ENCODE peak calls at places on chromosomes 12 and 14, in four cellular contexts. Q, P, D and M are unnamed samples.

GRCh38 chr12:12334710-12335040 is 15.4 kb downstream of the MANSC1 start:
- DNase-seq in Q (no peak), P (no peak), D (no peak), M (no peak)

GRCh38 chr12:91926810-91927209 is 218.8 kb downstream of the BTG1 start:
- DNase-seq in Q (peak; percentile 40), P (peak; percentile 76), D (no peak), M (peak; percentile 8)

GRCh38 chr12:46554461-46554860 is 181.9 kb upstream of the SLC38A2 start:
- DNase-seq in D (no peak), Q (no peak), P (no peak), M (no peak)

GRCh38 chr14:99936738-99937474 is 128.3 kb upstream of the EVL start:
- DNase-seq in D (no peak), Q (no peak), P (no peak), M (no peak)

GRCh38 chr12:105852958-105853357 is 285.8 kb downstream of the NUAK1 start:
- DNase-seq in P (no peak), D (no peak), Q (no peak), M (no peak)

GRCh38 chr14:37991027-37991426 is 216.7 kb upstream of the SSTR1 start:
- DNase-seq in P (no peak), Q (no peak), D (no peak), M (no peak)

GRCh38 chr12:40598073-40598472 is 94.2 kb upstream of the CNTN1 start:
- DNase-seq in D (no peak), Q (no peak), P (no peak), M (no peak)

GRCh38 chr12:49903700-49904423 is at the start of gene FAIM2:
- DNase-seq in Q (no peak), D (peak; percentile 60), P (peak; percentile 84), M (peak; percentile 79)

GRCh38 chr14:92938235-92938875 is 15.4 kb downstream of the CHGA start:
- DNase-seq in Q (no peak), D (no peak), P (no peak), M (no peak)

GRCh38 chr14:76918176-76918750 is 92.1 kb downstream of the LRRC74A start:
- DNase-seq in Q (no peak), D (peak; percentile 73), P (peak; percentile 94), M (peak; percentile 75)

GRCh38 chr14:67564236-67564635 is 31.1 kb downstream of the PLEKHH1 start:
- DNase-seq in Q (no peak), D (no peak), P (no peak), M (no peak)

GRCh38 chr12:12983420-12984035 is 16.5 kb downstream of the HEBP1 start:
- DNase-seq in Q (peak; percentile 61), P (peak; percentile 73), D (no peak), M (peak; percentile 58)

GRCh38 chr14:71623939-71624338 is 308.3 kb upstream of the RGS6 start:
- DNase-seq in P (no peak), Q (no peak), D (no peak), M (no peak)

GRCh38 chr14:53946404-53947400 is 9.9 kb downstream of the BMP4 start:
- DNase-seq in Q (no peak), D (no peak), P (no peak), M (peak; percentile 65)

GRCh38 chr12:62466596-62467411 is at the start of gene MON2:
- DNase-seq in P (peak; percentile 77), Q (peak; percentile 89), D (peak; percentile 93), M (peak; percentile 95)

GRCh38 chr12:129911437-129912049 is 7.7 kb upstream of the TMEM132D start:
- DNase-seq in D (peak; percentile 57), P (no peak), Q (peak; percentile 43), M (peak; percentile 84)

GRCh38 chr14:21486640-21487087 is 9.7 kb downstream of the TOX4 start:
- DNase-seq in Q (no peak), P (peak; percentile 48), D (no peak), M (no peak)

GRCh38 chr12:23502259-23502658 is 447.2 kb downstream of the SOX5 start:
- DNase-seq in Q (no peak), P (no peak), D (no peak), M (no peak)

GRCh38 chr12:70615177-70615576 is 22.1 kb downstream of the PTPRB start:
- DNase-seq in D (no peak), Q (no peak), P (no peak), M (no peak)

GRCh38 chr12:67943295-67943892 is 45.9 kb upstream of the IFNG-AS1 start:
- DNase-seq in D (no peak), Q (peak; percentile 51), P (peak; percentile 82), M (peak; percentile 85)

GRCh38 chr12:52207895-52208294 is 16.1 kb upstream of the KRT80 start:
- DNase-seq in D (peak; percentile 67), Q (no peak), P (peak; percentile 36), M (no peak)

GRCh38 chr14:76964695-76965094 is 63.8 kb downstream of the IRF2BPL start:
- DNase-seq in P (no peak), D (no peak), Q (no peak), M (no peak)

GRCh38 chr12:56995201-56995929 is 11.0 kb downstream of the ZBTB39 start:
- DNase-seq in Q (no peak), D (no peak), P (no peak), M (no peak)

GRCh38 chr14:61749867-61750266 is 12.4 kb upstream of the SNAPC1 start:
- DNase-seq in D (no peak), Q (peak; percentile 48), P (peak; percentile 13), M (peak; percentile 34)

DNA sequence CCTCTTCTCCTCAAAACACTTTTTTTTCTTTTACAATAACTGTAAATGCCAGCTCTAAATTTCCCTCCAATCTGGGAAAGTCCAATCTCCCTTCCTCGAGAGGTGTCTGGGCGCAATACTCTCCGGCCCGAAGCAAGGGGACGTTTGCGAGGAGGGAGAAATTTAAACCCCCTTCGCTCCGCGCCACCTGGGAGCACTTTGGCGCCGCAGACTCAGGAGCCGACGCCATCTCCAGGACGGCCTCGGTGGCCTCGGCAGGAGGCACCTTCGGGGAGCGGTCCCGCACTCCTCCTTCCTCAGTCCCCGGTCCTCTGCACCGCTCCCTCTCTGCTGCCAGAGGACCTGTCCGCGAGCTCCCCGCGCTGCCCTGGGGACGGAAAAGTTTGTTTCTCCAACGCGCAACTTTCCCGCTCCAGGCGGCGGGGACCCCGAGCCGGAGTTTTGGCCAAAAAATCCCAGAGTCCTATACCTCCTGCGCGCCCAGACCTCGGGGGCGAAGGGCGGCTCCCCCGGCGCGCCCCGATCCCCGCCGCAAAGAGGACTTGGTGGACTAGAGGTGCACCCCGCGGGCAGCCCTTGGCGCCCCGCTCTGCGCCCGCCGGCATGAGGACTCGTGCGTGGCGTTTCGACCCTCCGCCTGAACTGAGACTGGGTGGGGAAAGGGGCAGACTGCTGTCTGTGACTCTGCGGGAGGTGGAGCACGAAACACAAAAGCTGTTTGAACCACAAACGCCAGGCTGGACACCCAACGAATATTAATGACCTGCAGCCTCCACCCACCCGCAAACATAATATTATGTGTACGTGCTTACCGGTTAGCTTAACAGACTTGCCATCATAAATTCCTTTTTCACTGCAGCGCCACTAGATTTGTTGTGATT is 95.1 kb upstream of the HMGA2 start:
- DNase-seq in D (no peak), P (no peak), Q (no peak), M (peak; percentile 43)
- H3K4me3 ChIP-seq in D (no peak overlapping the region), P (peak overlapping the region; percentile 48), Q (no peak overlapping the region), M (peak overlapping the region; percentile 48)

DNA sequence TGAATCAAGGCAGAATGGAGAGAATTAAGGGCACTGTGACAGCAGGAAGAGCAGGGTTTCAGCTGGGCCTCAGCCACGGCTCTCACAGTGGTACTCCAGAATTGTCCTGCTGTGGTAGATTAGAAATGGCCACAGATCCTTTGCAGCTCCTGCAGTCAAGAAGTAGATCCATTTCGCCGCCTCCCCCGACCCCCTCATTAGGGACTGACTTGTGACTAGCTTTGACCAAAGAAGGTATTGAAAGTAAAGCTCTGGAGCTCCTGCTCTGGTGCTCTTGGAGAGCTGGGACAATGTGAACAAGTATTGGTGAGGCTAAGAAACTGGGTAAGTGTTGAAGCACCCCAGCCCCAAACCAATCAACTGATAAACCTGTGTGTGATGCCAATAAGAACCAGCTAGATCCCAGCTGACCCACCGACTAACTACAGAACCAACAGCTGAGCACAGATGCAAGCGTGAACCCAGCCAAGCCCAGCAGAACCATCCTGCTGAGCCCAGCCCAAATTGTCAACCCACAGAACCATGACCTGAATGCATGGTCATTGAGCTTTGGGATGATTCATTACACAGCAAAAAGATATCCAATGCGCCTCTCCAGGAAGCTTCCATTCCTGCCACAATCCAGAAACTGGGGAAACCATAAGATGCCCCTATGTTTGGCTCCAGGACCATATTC is 50.7 kb downstream of the JAG2 start:
- DNase-seq in Q (no peak), P (no peak), D (no peak), M (no peak)
- H3K27ac ChIP-seq in Q (no peak overlapping the region), P (no peak overlapping the region), D (no peak overlapping the region), M (peak overlapping the region; percentile 9)

GRCh38 chr14:89504084-89504483 is 87.1 kb upstream of the FOXN3 start:
- DNase-seq in D (no peak), P (peak; percentile 37), Q (no peak), M (no peak)
- TF ChIP-seq CTCF in D (no peak), P (no peak), Q (no peak), M (no peak)

GRCh38 chr14:22598099-22598895 is at the start of gene ABHD4:
- DNase-seq in P (peak; percentile 68), Q (peak; percentile 78), D (peak; percentile 90), M (peak; percentile 91)
- H3K4me3 ChIP-seq in P (peak within 1 kb of the TSS; percentile 86), Q (peak within 1 kb of the TSS; percentile 84), D (peak within 1 kb of the TSS; percentile 89), M (peak within 1 kb of the TSS; percentile 55)

GRCh38 chr12:124480469-124481256 is 86.7 kb downstream of the NCOR2 start:
- DNase-seq in Q (peak; percentile 28), P (peak; percentile 72), D (no peak), M (peak; percentile 38)

GRCh38 chr12:124477109-124477915 is 90.1 kb downstream of the NCOR2 start:
- DNase-seq in P (no peak), D (no peak), Q (no peak), M (no peak)

GRCh38 chr12:124479680-124480468 is 87.5 kb downstream of the NCOR2 start:
- DNase-seq in D (no peak), Q (no peak), P (no peak), M (no peak)

GRCh38 chr12:124478416-124478815 is 89.0 kb downstream of the NCOR2 start:
- DNase-seq in D (no peak), P (no peak), Q (no peak), M (no peak)

DNA sequence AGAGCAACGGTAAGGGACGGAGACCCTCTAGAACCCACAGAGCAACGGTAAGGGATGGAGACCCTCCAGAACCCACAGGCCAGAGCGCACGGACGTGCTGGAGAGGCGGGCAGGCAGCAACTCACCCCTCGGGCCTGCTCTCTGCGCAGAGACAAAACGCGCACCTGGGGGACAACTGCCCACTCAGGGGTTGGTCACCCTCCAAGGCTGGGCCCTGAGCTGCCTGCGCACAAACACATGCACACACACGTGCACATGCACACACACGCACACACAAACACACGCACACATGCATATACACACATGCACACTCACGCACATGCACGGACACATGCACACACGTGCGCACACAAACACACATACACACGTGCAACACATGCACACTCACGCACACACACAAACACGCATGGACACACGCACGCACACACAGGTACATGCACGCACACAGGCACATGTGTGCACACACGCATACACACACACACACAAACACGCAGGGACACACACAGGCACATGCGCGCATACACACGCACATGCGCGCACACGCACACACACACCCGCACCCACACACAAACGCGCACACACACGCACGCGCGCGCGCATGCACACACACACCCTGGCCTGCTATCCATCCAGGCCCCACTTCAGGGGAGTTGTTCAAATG is 88.3 kb downstream of the NCOR2 start:
- DNase-seq in P (no peak), Q (no peak), D (no peak), M (no peak)
- H3K27ac ChIP-seq in P (no peak overlapping the region), Q (no peak overlapping the region), D (no peak overlapping the region), M (no peak overlapping the region)